ENCODE peak calls at places on chromosomes 12 and 14, in ten cellular contexts. I is A549; V is lung; O is body of pancreas; N is effector memory CD4-positive, alpha-beta T cell; M is tibial artery; A is CD8-positive, alpha-beta T cell; T is NT2/D1; Y is lower lobe of right lung; K is OCI-LY7. X is an unnamed sample.

GRCh38 chr12:96466939-96467751 is 22.2 kb upstream of the CFAP54 start:
- DNase-seq in I (no peak), V (no peak), O (no peak), N (no peak), M (no peak), A (no peak), T (no peak), Y (no peak), K (no peak), X (no peak)

GRCh38 chr12:7155471-7156034 is 25.4 kb downstream of the CLSTN3 start:
- DNase-seq in I (no peak), V (peak; percentile 91), O (no peak), N (no peak), M (no peak), A (no peak), T (no peak), Y (peak; percentile 89), K (no peak), X (no peak)

GRCh38 chr14:100294213-100294962 is 11.9 kb downstream of the SLC25A29 start:
- DNase-seq in I (no peak), V (no peak), O (no peak), N (no peak), M (peak; percentile 69), A (no peak), T (no peak), Y (no peak), K (peak; percentile 26), X (no peak)

GRCh38 chr14:97218713-97219355 is 421.7 kb downstream of the VRK1 start:
- DNase-seq in I (peak; percentile 2), V (no peak), O (no peak), N (no peak), M (no peak), A (peak; percentile 21), T (no peak), Y (no peak), K (no peak), X (no peak)

GRCh38 chr14:94423465-94424056 is 29.0 kb downstream of the SERPINA11 start:
- DNase-seq in I (peak; percentile 75), V (peak; percentile 73), O (peak; percentile 79), N (no peak), M (peak; percentile 73), A (peak; percentile 6), T (peak; percentile 68), Y (peak; percentile 84), K (peak; percentile 56), X (no peak)

GRCh38 chr14:98177551-98177950 is 1094.4 kb downstream of the BCL11B start:
- DNase-seq in I (no peak), V (no peak), O (no peak), N (peak; percentile 15), M (no peak), A (no peak), T (no peak), Y (no peak), K (no peak), X (no peak)

GRCh38 chr12:74537707-74538385 is at the start of gene ATXN7L3B:
- DNase-seq in I (peak; percentile 97), V (peak; percentile 94), O (peak; percentile 93), N (peak; percentile 92), M (peak; percentile 95), A (peak; percentile 92), T (peak; percentile 89), Y (peak; percentile 93), K (peak; percentile 95), X (peak; percentile 42)

GRCh38 chr12:106892075-106892474 is 63.6 kb upstream of the TMEM263 start:
- DNase-seq in I (peak; percentile 63), V (no peak), O (no peak), N (no peak), M (no peak), A (no peak), T (no peak), Y (no peak), K (no peak), X (no peak)

GRCh38 chr12:59004466-59004865 is 84.2 kb upstream of the LRIG3 start:
- DNase-seq in I (no peak), V (no peak), O (no peak), N (no peak), M (no peak), A (no peak), T (no peak), Y (no peak), K (no peak), X (no peak)

GRCh38 chr12:112018571-112019237 is 5.5 kb downstream of the ERP29 start:
- DNase-seq in I (no peak), V (no peak), O (no peak), N (no peak), M (no peak), A (no peak), T (no peak), Y (no peak), K (no peak), X (no peak)

GRCh38 chr12:15701721-15702156 is 87.4 kb downstream of the EPS8 start:
- DNase-seq in I (peak; percentile 30), V (no peak), O (no peak), N (no peak), M (no peak), A (no peak), T (no peak), Y (no peak), K (no peak), X (no peak)
- H3K4me1 ChIP-seq in I (peaks cover 67% of the 10 kb centered on the region), V (no peaks in the 10 kb centered on the region), O (peaks cover 22% of the 10 kb centered on the region), N (no peaks in the 10 kb centered on the region), M (peaks cover 52% of the 10 kb centered on the region), A (no peaks in the 10 kb centered on the region), T (no peaks in the 10 kb centered on the region), Y (peaks cover 60% of the 10 kb centered on the region), K (no peaks in the 10 kb centered on the region), X (no peaks in the 10 kb centered on the region)

DNA sequence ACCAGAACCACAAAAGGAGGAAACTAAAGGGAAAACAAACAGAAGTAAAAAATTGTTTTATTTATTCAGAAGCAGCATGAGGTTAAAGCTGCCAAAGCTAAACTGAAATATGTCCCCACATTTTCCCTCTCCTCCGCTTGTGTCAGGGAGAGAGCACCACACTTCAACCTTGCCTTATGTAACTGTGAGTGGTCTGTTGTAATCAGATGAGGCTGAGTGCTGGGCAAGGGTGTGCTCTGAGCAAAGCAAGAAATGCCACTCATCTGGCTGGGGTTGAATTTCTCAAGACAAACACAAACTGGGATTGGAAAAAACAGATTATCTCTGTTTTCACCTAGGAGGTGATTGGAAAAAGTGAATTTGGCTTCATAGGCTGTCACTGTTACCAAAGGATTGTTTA is 12.2 kb downstream of the CAPZA3 start:
- DNase-seq in I (no peak), V (no peak), O (no peak), N (no peak), M (no peak), A (no peak), T (no peak), Y (no peak), K (no peak), X (no peak)
- H3K4me1 ChIP-seq in I (no peaks in the 10 kb centered on the region), V (peaks cover 30% of the 10 kb centered on the region), O (no peaks in the 10 kb centered on the region), N (no peaks in the 10 kb centered on the region), M (no peaks in the 10 kb centered on the region), A (no peaks in the 10 kb centered on the region), T (peaks cover 12% of the 10 kb centered on the region), Y (peaks cover 6% of the 10 kb centered on the region), K (no peaks in the 10 kb centered on the region), X (peaks cover 13% of the 10 kb centered on the region)

DNA sequence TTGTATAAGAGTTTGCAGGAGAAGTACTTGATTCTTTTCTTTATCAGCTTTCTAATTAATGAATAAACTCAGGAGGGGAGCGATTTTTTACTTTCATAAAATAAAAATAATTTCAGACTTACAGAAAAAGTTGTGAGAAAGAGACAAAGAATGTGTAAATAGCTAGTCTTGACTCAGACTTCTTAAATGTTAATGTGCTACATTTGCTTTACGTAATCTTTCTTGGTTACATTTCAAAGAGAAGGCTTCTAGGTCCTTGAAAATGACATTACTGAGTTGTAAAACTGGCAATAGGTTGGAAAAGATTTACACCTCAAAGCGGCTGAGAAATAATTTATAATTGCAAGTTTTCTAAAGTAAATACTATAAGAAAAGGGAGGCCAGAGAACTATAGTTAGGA is 28.6 kb downstream of the GABARAPL1 start:
- DNase-seq in I (no peak), V (no peak), O (no peak), N (no peak), M (no peak), A (no peak), T (no peak), Y (no peak), K (no peak), X (no peak)
- H3K4me1 ChIP-seq in I (no peaks in the 10 kb centered on the region), V (no peaks in the 10 kb centered on the region), O (no peaks in the 10 kb centered on the region), N (no peaks in the 10 kb centered on the region), M (no peaks in the 10 kb centered on the region), A (peaks cover 30% of the 10 kb centered on the region), T (no peaks in the 10 kb centered on the region), Y (peaks cover 4% of the 10 kb centered on the region), K (peaks cover 53% of the 10 kb centered on the region), X (no peaks in the 10 kb centered on the region)

GRCh38 chr12:104136577-104136976 is 1.4 kb downstream of the NFYB start:
- DNase-seq in I (no peak), V (no peak), O (no peak), N (no peak), M (no peak), A (no peak), T (no peak), Y (no peak), K (peak; percentile 15), X (no peak)

GRCh38 chr12:104138747-104139186 is 757 bp upstream of the NFYB start:
- DNase-seq in I (peak; percentile 21), V (peak; percentile 28), O (no peak), N (no peak), M (peak; percentile 70), A (no peak), T (no peak), Y (no peak), K (no peak), X (no peak)

GRCh38 chr12:104134882-104135281 is 3.1 kb downstream of the NFYB start:
- DNase-seq in I (no peak), V (no peak), O (no peak), N (no peak), M (no peak), A (no peak), T (no peak), Y (no peak), K (no peak), X (no peak)

GRCh38 chr12:104137902-104138746 is at the start of gene NFYB:
- DNase-seq in I (peak; percentile 98), V (peak; percentile 96), O (peak; percentile 95), N (peak; percentile 90), M (peak; percentile 98), A (peak; percentile 82), T (peak; percentile 92), Y (peak; percentile 96), K (peak; percentile 97), X (peak; percentile 85)

DNA sequence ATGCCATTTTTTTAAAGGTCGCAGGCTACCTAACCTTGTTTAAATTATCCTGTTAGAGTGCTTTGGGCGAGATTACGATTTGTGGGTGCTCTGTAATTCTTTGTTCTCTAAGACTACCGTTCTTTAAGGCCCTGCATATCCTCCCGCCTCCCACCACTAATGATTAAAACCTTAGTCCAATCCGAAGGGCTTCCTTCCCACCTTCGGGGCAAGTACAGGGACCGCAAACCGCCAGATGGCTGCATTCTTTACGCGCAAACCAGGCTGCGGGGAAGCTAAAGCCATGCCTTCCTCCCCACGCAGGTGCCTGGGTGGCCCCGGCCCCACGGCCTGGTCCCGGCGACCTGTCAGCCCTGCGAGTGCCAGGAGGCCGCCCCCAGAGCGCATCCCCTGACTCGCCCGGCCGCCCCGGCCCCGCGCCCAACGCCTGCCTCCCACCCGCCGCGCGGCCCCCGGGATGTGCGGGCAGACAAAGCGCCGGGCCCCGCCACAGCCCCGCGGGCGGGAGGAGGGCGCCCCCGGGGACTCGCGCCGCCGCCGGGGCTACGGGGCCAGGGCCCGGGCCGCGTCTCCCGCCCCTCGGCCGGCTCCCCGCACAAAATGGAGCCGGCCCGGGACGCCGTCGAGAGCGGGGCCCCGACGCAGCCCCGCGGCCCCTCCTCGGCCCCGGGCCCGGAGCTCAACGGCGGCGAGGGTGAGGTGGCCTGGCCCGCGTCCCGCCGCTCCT is 672 bp downstream of the NFYB start:
- DNase-seq in I (peak; percentile 48), V (peak; percentile 34), O (peak; percentile 47), N (peak; percentile 25), M (peak; percentile 67), A (peak; percentile 21), T (no peak), Y (peak; percentile 56), K (peak; percentile 74), X (no peak)
- H3K4me1 ChIP-seq in I (peaks cover 50% of the 10 kb centered on the region), V (peaks cover 12% of the 10 kb centered on the region), O (peaks cover 39% of the 10 kb centered on the region), N (peaks cover 15% of the 10 kb centered on the region), M (peaks cover 20% of the 10 kb centered on the region), A (peaks cover 36% of the 10 kb centered on the region), T (no peaks in the 10 kb centered on the region), Y (peaks cover 51% of the 10 kb centered on the region), K (peaks cover 31% of the 10 kb centered on the region), X (peaks cover 43% of the 10 kb centered on the region)

X was measured in esophagus squamous epithelium.